ENCODE peak calls at places on chromosomes 3 and 15, in ten cellular contexts. Q, I, G, J, H, B, V, W, T and C are unnamed samples.

GRCh38 chr3:13536832-13537231 is 12.1 kb upstream of the FBLN2 start:
- DNase-seq in V (no peak), H (no peak), B (no peak), W (no peak), T (peak), Q (no peak), I (no peak), J (peak), G (no peak), C (no peak)

GRCh38 chr3:186971578-186971977 is 41.3 kb downstream of the ST6GAL1 start:
- DNase-seq in B (no peak), V (no peak), G (no peak), I (no peak), T (no peak), J (no peak), H (no peak), Q (no peak), W (no peak), C (no peak)

GRCh38 chr3:47475029-47475569 is 642 bp downstream of the SCAP start:
- DNase-seq in V (no peak), T (no peak), W (no peak), H (no peak), J (peak), B (no peak), Q (peak), G (peak), I (peak), C (no peak)

GRCh38 chr3:53109822-53110771 is 20.1 kb downstream of the RFT1 start:
- DNase-seq in W (no peak), I (no peak), J (peak), Q (peak), H (peak), T (peak), G (peak), V (no peak), B (no peak), C (peak)

GRCh38 chr15:69958494-69959134 is 139.1 kb downstream of the TLE3 start:
- DNase-seq in G (peak), B (no peak), J (no peak), H (no peak), I (no peak), T (no peak), W (no peak), Q (peak), V (no peak), C (peak)

GRCh38 chr15:99704444-99704838 is 28.8 kb downstream of the LYSMD4 start:
- DNase-seq in G (peak), Q (peak), B (peak), V (no peak), I (peak), T (peak), J (peak), W (peak), H (peak), C (peak)

GRCh38 chr3:39191103-39191502 is 1.3 kb downstream of the XIRP1 start:
- DNase-seq in T (no peak), B (no peak), G (no peak), Q (no peak), W (no peak), H (no peak), I (no peak), V (no peak), J (no peak), C (no peak)

GRCh38 chr3:118955914-118956556 is 78.6 kb downstream of the IGSF11 start:
- DNase-seq in Q (no peak), G (no peak), B (no peak), T (no peak), H (no peak), J (no peak), V (no peak), I (no peak), W (no peak), C (no peak)

GRCh38 chr15:38129531-38130199 is 123.0 kb upstream of the SPRED1 start:
- DNase-seq in G (peak), V (no peak), T (no peak), W (peak), H (peak), B (no peak), Q (peak), I (no peak), J (peak), C (peak)

GRCh38 chr15:31459011-31459748 is 132.5 kb downstream of the KLF13 start:
- DNase-seq in I (no peak), H (no peak), Q (no peak), B (no peak), W (no peak), G (peak), J (no peak), T (no peak), V (no peak), C (peak)